ENCODE peak calls at places on chromosome 3, in nine cellular contexts. O, M, I, C, E, B, T, H and W are unnamed samples.

GRCh38 chr3:185744997-185745843 is 79.6 kb downstream of the IGF2BP2 start:
- DNase-seq in O (no peak), M (peak), I (no peak), C (no peak), E (peak), B (no peak), T (peak), H (no peak), W (no peak)

GRCh38 chr3:172313671-172314070 is 134.6 kb downstream of the GHSR start:
- DNase-seq in O (no peak), M (no peak), I (no peak), C (peak), E (no peak), B (no peak), T (no peak), H (no peak), W (no peak)

GRCh38 chr3:8557298-8557697 is 55.7 kb downstream of the LMCD1 start:
- DNase-seq in O (no peak), M (no peak), I (peak), C (no peak), E (peak), B (no peak), T (no peak), H (no peak), W (peak)

GRCh38 chr3:13451301-13451673 is 28.8 kb upstream of the HDAC11 start:
- DNase-seq in O (no peak), M (no peak), I (no peak), C (no peak), E (no peak), B (peak), T (peak), H (no peak), W (peak)

GRCh38 chr3:191085091-191085490 is 114.0 kb upstream of the OSTN start:
- DNase-seq in O (no peak), M (no peak), I (no peak), C (no peak), E (peak), B (no peak), T (no peak), H (no peak), W (no peak)

GRCh38 chr3:58122936-58123700 is 87.7 kb downstream of the DNASE1L3 start:
- DNase-seq in O (no peak), M (no peak), I (no peak), C (no peak), E (no peak), B (no peak), T (no peak), H (no peak), W (no peak)

GRCh38 chr3:98901032-98901464 is 447 bp downstream of the DCBLD2 start:
- DNase-seq in O (peak), M (peak), I (peak), C (peak), E (no peak), B (peak), T (no peak), H (peak), W (peak)

GRCh38 chr3:134956395-134956794 is 161.3 kb downstream of the EPHB1 start:
- DNase-seq in O (no peak), M (no peak), I (no peak), C (no peak), E (no peak), B (no peak), T (no peak), H (no peak), W (no peak)

GRCh38 chr3:66398228-66399025 is 102.4 kb downstream of the LRIG1 start:
- DNase-seq in O (no peak), M (no peak), I (no peak), C (no peak), E (no peak), B (no peak), T (no peak), H (no peak), W (no peak)

GRCh38 chr3:87069963-87070362 is 79.0 kb upstream of the VGLL3 start:
- DNase-seq in O (no peak), M (peak), I (no peak), C (no peak), E (no peak), B (no peak), T (no peak), H (peak), W (no peak)

GRCh38 chr3:195012571-195012970 is 258.4 kb downstream of the XXYLT1 start:
- DNase-seq in O (no peak), M (no peak), I (no peak), C (no peak), E (no peak), B (no peak), T (no peak), H (no peak), W (no peak)

GRCh38 chr3:129827765-129828164 is 65.7 kb downstream of the TMCC1 start:
- DNase-seq in O (no peak), M (no peak), I (no peak), C (no peak), E (no peak), B (no peak), T (no peak), H (no peak), W (no peak)

GRCh38 chr3:11914651-11915050 is 68.0 kb upstream of the TAMM41 start:
- DNase-seq in O (no peak), M (no peak), I (no peak), C (no peak), E (no peak), B (no peak), T (no peak), H (no peak), W (no peak)

GRCh38 chr3:64111872-64112271 is 88.6 kb upstream of the PSMD6 start:
- DNase-seq in O (no peak), M (no peak), I (no peak), C (no peak), E (no peak), B (no peak), T (no peak), H (no peak), W (no peak)